ENCODE peak calls at places on chromosome 7, in seven cellular contexts. Z, C, K, X, P, O and B are unnamed samples.
A peak's percentile ranks its signal among the peaks of the same experiment; 100 is the strongest.

GRCh38 chr7:26428571-26428970 is 136.9 kb downstream of the SNX10 start:
- DNase-seq in Z (no peak), C (no peak), K (no peak), X (no peak), P (no peak), O (no peak), B (no peak)

GRCh38 chr7:2138146-2138765 is 94.5 kb downstream of the MAD1L1 start:
- DNase-seq in Z (no peak), C (no peak), K (no peak), X (no peak), P (no peak), O (no peak), B (no peak)

GRCh38 chr7:75982306-75983064 is 11.9 kb downstream of the TMEM120A start:
- DNase-seq in Z (no peak), C (no peak), K (no peak), X (no peak), P (peak; percentile 56), O (no peak), B (no peak)

GRCh38 chr7:96320437-96320836 is 1.5 kb downstream of the SLC25A13 start:
- DNase-seq in Z (no peak), C (no peak), K (no peak), X (no peak), P (no peak), O (no peak), B (no peak)

GRCh38 chr7:95686109-95686508 is 86.2 kb upstream of the DYNC1I1 start:
- DNase-seq in Z (peak; percentile 23), C (peak; percentile 39), K (peak; percentile 26), X (peak; percentile 67), P (peak; percentile 60), O (no peak), B (peak; percentile 68)

GRCh38 chr7:2808891-2809660 is 35.0 kb downstream of the GNA12 start:
- DNase-seq in Z (no peak), C (no peak), K (no peak), X (no peak), P (no peak), O (no peak), B (no peak)

GRCh38 chr7:140673063-140673769 is 471 bp downstream of the ADCK2 start:
- DNase-seq in Z (peak; percentile 48), C (no peak), K (peak; percentile 47), X (peak; percentile 67), P (peak; percentile 73), O (no peak), B (peak; percentile 66)

GRCh38 chr7:4791101-4791737 is 15.8 kb downstream of the AP5Z1 start:
- DNase-seq in Z (no peak), C (no peak), K (peak; percentile 17), X (no peak), P (peak; percentile 56), O (no peak), B (no peak)

GRCh38 chr7:51344406-51344805 is 27.8 kb upstream of the COBL start:
- DNase-seq in Z (no peak), C (no peak), K (no peak), X (no peak), P (no peak), O (no peak), B (no peak)

GRCh38 chr7:47253650-47254080 is 328.2 kb downstream of the TNS3 start:
- DNase-seq in Z (no peak), C (peak; percentile 78), K (no peak), X (peak; percentile 66), P (peak; percentile 77), O (no peak), B (no peak)

GRCh38 chr7:106484562-106484961 is 176.4 kb downstream of the CCDC71L start:
- DNase-seq in Z (no peak), C (peak; percentile 23), K (no peak), X (no peak), P (no peak), O (no peak), B (no peak)

GRCh38 chr7:84510501-84510900 is 315.9 kb upstream of the SEMA3A start:
- DNase-seq in Z (no peak), C (peak; percentile 78), K (no peak), X (no peak), P (no peak), O (no peak), B (no peak)

GRCh38 chr7:148121426-148121825 is 469.1 kb upstream of the C7orf33 start:
- DNase-seq in Z (no peak), C (no peak), K (no peak), X (no peak), P (no peak), O (no peak), B (no peak)

GRCh38 chr7:115052706-115053105 is 130.8 kb downstream of the MDFIC start:
- DNase-seq in Z (no peak), C (no peak), K (no peak), X (peak; percentile 91), P (no peak), O (no peak), B (no peak)

GRCh38 chr7:111796671-111797070 is 234.4 kb upstream of the IMMP2L start:
- DNase-seq in Z (no peak), C (peak; percentile 4), K (peak; percentile 23), X (peak; percentile 36), P (no peak), O (no peak), B (no peak)

GRCh38 chr7:111587715-111588433 is 25.6 kb upstream of the IMMP2L start:
- DNase-seq in Z (no peak), C (no peak), K (no peak), X (no peak), P (no peak), O (no peak), B (no peak)

GRCh38 chr7:35826751-35827150 is 25.9 kb downstream of the SEPTIN7 start:
- DNase-seq in Z (no peak), C (no peak), K (no peak), X (no peak), P (no peak), O (no peak), B (no peak)

GRCh38 chr7:5679741-5680473 is 101.6 kb downstream of the RNF216 start:
- DNase-seq in Z (no peak), C (no peak), K (no peak), X (no peak), P (peak; percentile 76), O (no peak), B (peak; percentile 57)

GRCh38 chr7:70698219-70698832 is 433.6 kb upstream of the GALNT17 start:
- DNase-seq in Z (no peak), C (peak; percentile 73), K (no peak), X (peak; percentile 61), P (no peak), O (no peak), B (peak; percentile 7)

GRCh38 chr7:138875794-138876193 is 77.8 kb upstream of the ATP6V0A4 start:
- DNase-seq in Z (no peak), C (peak; percentile 96), K (no peak), X (no peak), P (no peak), O (no peak), B (no peak)

GRCh38 chr7:6271694-6272371 is 591 bp downstream of the CYTH3 start:
- DNase-seq in Z (no peak), C (no peak), K (peak; percentile 66), X (no peak), P (peak; percentile 59), O (no peak), B (no peak)

GRCh38 chr7:106029941-106030340 is 66.9 kb downstream of the CDHR3 start:
- DNase-seq in Z (no peak), C (no peak), K (no peak), X (no peak), P (no peak), O (no peak), B (no peak)

GRCh38 chr7:15669443-15669842 is 17.0 kb downstream of the MEOX2 start:
- DNase-seq in Z (no peak), C (no peak), K (no peak), X (no peak), P (no peak), O (no peak), B (no peak)

GRCh38 chr7:149625339-149625946 is 127.8 kb upstream of the ZNF746 start:
- DNase-seq in Z (peak; percentile 20), C (peak; percentile 54), K (peak; percentile 64), X (peak; percentile 66), P (peak; percentile 69), O (no peak), B (peak; percentile 8)

GRCh38 chr7:52992479-52993195 is 42.8 kb upstream of the POM121L12 start:
- DNase-seq in Z (no peak), C (no peak), K (no peak), X (no peak), P (no peak), O (no peak), B (no peak)

GRCh38 chr7:66837007-66837406 is 84.0 kb upstream of the TMEM248 start:
- DNase-seq in Z (no peak), C (peak; percentile 34), K (peak; percentile 35), X (peak; percentile 85), P (no peak), O (no peak), B (no peak)